ENCODE peak calls at places on chromosomes 13 and 19, in nine cellular contexts. One of them, this sample, is unnamed. For H3K4me1, the result is how much of the 10 kb centered on the place peaks cover.

GRCh38 chr13:70809588-70809987 is 701.3 kb upstream of the KLHL1 start:
- DNase-seq in naive thymus-derived CD4-positive, alpha-beta T cell: no peak
- DNase-seq in heart left ventricle: no peak
- DNase-seq in neural progenitor cell: no peak
- DNase-seq in A549: no peak
- DNase-seq in PC-3: no peak
- DNase-seq in cardiac muscle cell: no peak
- DNase-seq in GM23338: peak
- DNase-seq in lower lobe of right lung: no peak
- DNase-seq in this sample: no peak

GRCh38 chr13:45705145-45705695 is 3.1 kb downstream of the CBY2 start:
- DNase-seq in naive thymus-derived CD4-positive, alpha-beta T cell: no peak
- DNase-seq in heart left ventricle: no peak
- DNase-seq in neural progenitor cell: peak
- DNase-seq in A549: no peak
- DNase-seq in PC-3: no peak
- DNase-seq in cardiac muscle cell: no peak
- DNase-seq in GM23338: no peak
- DNase-seq in lower lobe of right lung: no peak
- DNase-seq in this sample: no peak

GRCh38 chr13:105232403-105232802 is 1303.1 kb downstream of the EFNB2 start:
- DNase-seq in naive thymus-derived CD4-positive, alpha-beta T cell: no peak
- DNase-seq in heart left ventricle: no peak
- DNase-seq in neural progenitor cell: no peak
- DNase-seq in A549: no peak
- DNase-seq in PC-3: no peak
- DNase-seq in cardiac muscle cell: no peak
- DNase-seq in GM23338: no peak
- DNase-seq in lower lobe of right lung: no peak
- DNase-seq in this sample: no peak

GRCh38 chr19:38162094-38162493 is 61.9 kb downstream of the DPF1 start:
- DNase-seq in naive thymus-derived CD4-positive, alpha-beta T cell: no peak
- DNase-seq in heart left ventricle: no peak
- DNase-seq in neural progenitor cell: no peak
- DNase-seq in A549: no peak
- DNase-seq in PC-3: no peak
- DNase-seq in cardiac muscle cell: no peak
- DNase-seq in GM23338: no peak
- DNase-seq in lower lobe of right lung: no peak
- DNase-seq in this sample: no peak

GRCh38 chr13:30395192-30396158 is 26.8 kb upstream of the UBE2L5 start:
- DNase-seq in naive thymus-derived CD4-positive, alpha-beta T cell: peak
- DNase-seq in heart left ventricle: peak
- DNase-seq in neural progenitor cell: peak
- DNase-seq in A549: peak
- DNase-seq in PC-3: peak
- DNase-seq in cardiac muscle cell: peak
- DNase-seq in GM23338: peak
- DNase-seq in lower lobe of right lung: peak
- DNase-seq in this sample: peak

GRCh38 chr19:43759515-43759914 is 4.8 kb upstream of the SMG9 start:
- DNase-seq in naive thymus-derived CD4-positive, alpha-beta T cell: no peak
- DNase-seq in heart left ventricle: no peak
- DNase-seq in neural progenitor cell: no peak
- DNase-seq in A549: peak
- DNase-seq in PC-3: peak
- DNase-seq in cardiac muscle cell: no peak
- DNase-seq in GM23338: peak
- DNase-seq in lower lobe of right lung: no peak
- DNase-seq in this sample: no peak

GRCh38 chr19:19748249-19748938 is 15.5 kb upstream of the ZNF14 start:
- DNase-seq in naive thymus-derived CD4-positive, alpha-beta T cell: no peak
- DNase-seq in heart left ventricle: no peak
- DNase-seq in neural progenitor cell: no peak
- DNase-seq in A549: no peak
- DNase-seq in PC-3: no peak
- DNase-seq in cardiac muscle cell: no peak
- DNase-seq in GM23338: no peak
- DNase-seq in lower lobe of right lung: no peak
- DNase-seq in this sample: no peak

GRCh38 chr19:51063664-51064063 is 1.2 kb downstream of the KLK13 start:
- DNase-seq in naive thymus-derived CD4-positive, alpha-beta T cell: no peak
- DNase-seq in heart left ventricle: no peak
- DNase-seq in neural progenitor cell: no peak
- DNase-seq in A549: no peak
- DNase-seq in PC-3: no peak
- DNase-seq in cardiac muscle cell: no peak
- DNase-seq in GM23338: no peak
- DNase-seq in lower lobe of right lung: no peak
- DNase-seq in this sample: no peak

GRCh38 chr19:17836530-17836929 is 11.3 kb downstream of the JAK3 start:
- DNase-seq in naive thymus-derived CD4-positive, alpha-beta T cell: no peak
- DNase-seq in heart left ventricle: no peak
- DNase-seq in neural progenitor cell: no peak
- DNase-seq in A549: no peak
- DNase-seq in PC-3: no peak
- DNase-seq in cardiac muscle cell: no peak
- DNase-seq in GM23338: no peak
- DNase-seq in lower lobe of right lung: no peak
- DNase-seq in this sample: no peak

GRCh38 chr13:112161441-112162301 is 94.7 kb downstream of the SOX1 start:
- DNase-seq in naive thymus-derived CD4-positive, alpha-beta T cell: no peak
- DNase-seq in heart left ventricle: no peak
- DNase-seq in neural progenitor cell: peak
- DNase-seq in A549: no peak
- DNase-seq in PC-3: no peak
- DNase-seq in cardiac muscle cell: no peak
- DNase-seq in GM23338: peak
- DNase-seq in lower lobe of right lung: no peak
- DNase-seq in this sample: no peak

GRCh38 chr13:85985791-85986190 is 186.6 kb upstream of the SLITRK6 start:
- DNase-seq in naive thymus-derived CD4-positive, alpha-beta T cell: no peak
- DNase-seq in heart left ventricle: no peak
- DNase-seq in neural progenitor cell: no peak
- DNase-seq in A549: no peak
- DNase-seq in PC-3: peak
- DNase-seq in cardiac muscle cell: no peak
- DNase-seq in GM23338: no peak
- DNase-seq in lower lobe of right lung: no peak
- DNase-seq in this sample: no peak

GRCh38 chr13:110813646-110814624 is 100.4 kb downstream of the ING1 start:
- DNase-seq in naive thymus-derived CD4-positive, alpha-beta T cell: no peak
- DNase-seq in heart left ventricle: no peak
- DNase-seq in neural progenitor cell: no peak
- DNase-seq in A549: peak
- DNase-seq in PC-3: no peak
- DNase-seq in cardiac muscle cell: no peak
- DNase-seq in GM23338: no peak
- DNase-seq in lower lobe of right lung: no peak
- DNase-seq in this sample: no peak

GRCh38 chr19:5857203-5858081 is 6.2 kb upstream of the FUT3 start:
- DNase-seq in naive thymus-derived CD4-positive, alpha-beta T cell: no peak
- DNase-seq in heart left ventricle: no peak
- DNase-seq in neural progenitor cell: no peak
- DNase-seq in A549: no peak
- DNase-seq in PC-3: no peak
- DNase-seq in cardiac muscle cell: no peak
- DNase-seq in GM23338: no peak
- DNase-seq in lower lobe of right lung: no peak
- DNase-seq in this sample: no peak

GRCh38 chr13:68588623-68589022 is 1358.5 kb upstream of the PCDH9 start:
- DNase-seq in naive thymus-derived CD4-positive, alpha-beta T cell: no peak
- DNase-seq in heart left ventricle: no peak
- DNase-seq in neural progenitor cell: no peak
- DNase-seq in A549: no peak
- DNase-seq in PC-3: no peak
- DNase-seq in cardiac muscle cell: no peak
- DNase-seq in GM23338: no peak
- DNase-seq in lower lobe of right lung: no peak
- DNase-seq in this sample: no peak

GRCh38 chr19:10346509-10346908 is 7.1 kb upstream of the ICAM3 start:
- DNase-seq in naive thymus-derived CD4-positive, alpha-beta T cell: no peak
- DNase-seq in heart left ventricle: no peak
- DNase-seq in neural progenitor cell: no peak
- DNase-seq in A549: no peak
- DNase-seq in PC-3: no peak
- DNase-seq in cardiac muscle cell: no peak
- DNase-seq in GM23338: no peak
- DNase-seq in lower lobe of right lung: peak
- DNase-seq in this sample: no peak

GRCh38 chr19:13817018-13817614 is 21.9 kb downstream of the ZSWIM4 start:
- DNase-seq in naive thymus-derived CD4-positive, alpha-beta T cell: no peak
- DNase-seq in heart left ventricle: no peak
- DNase-seq in neural progenitor cell: peak
- DNase-seq in A549: peak
- DNase-seq in PC-3: no peak
- DNase-seq in cardiac muscle cell: peak
- DNase-seq in GM23338: peak
- DNase-seq in lower lobe of right lung: peak
- DNase-seq in this sample: no peak

GRCh38 chr13:51921790-51922740 is 60.3 kb downstream of the CCDC70 start:
- DNase-seq in naive thymus-derived CD4-positive, alpha-beta T cell: no peak
- DNase-seq in heart left ventricle: no peak
- DNase-seq in neural progenitor cell: no peak
- DNase-seq in A549: peak
- DNase-seq in PC-3: no peak
- DNase-seq in cardiac muscle cell: no peak
- DNase-seq in GM23338: no peak
- DNase-seq in lower lobe of right lung: no peak
- DNase-seq in this sample: no peak

GRCh38 chr13:22980936-22981335 is 199.8 kb upstream of the SGCG start:
- DNase-seq in naive thymus-derived CD4-positive, alpha-beta T cell: no peak
- DNase-seq in heart left ventricle: no peak
- DNase-seq in neural progenitor cell: no peak
- DNase-seq in A549: no peak
- DNase-seq in PC-3: no peak
- DNase-seq in cardiac muscle cell: no peak
- DNase-seq in GM23338: no peak
- DNase-seq in lower lobe of right lung: no peak
- DNase-seq in this sample: no peak

GRCh38 chr13:25898991-25899390 is 152.8 kb downstream of the SHISA2 start:
- DNase-seq in naive thymus-derived CD4-positive, alpha-beta T cell: no peak
- DNase-seq in heart left ventricle: no peak
- DNase-seq in neural progenitor cell: no peak
- DNase-seq in A549: no peak
- DNase-seq in PC-3: no peak
- DNase-seq in cardiac muscle cell: no peak
- DNase-seq in GM23338: no peak
- DNase-seq in lower lobe of right lung: no peak
- DNase-seq in this sample: no peak

GRCh38 chr13:21011378-21011777 is 50.0 kb downstream of the LATS2 start:
- DNase-seq in naive thymus-derived CD4-positive, alpha-beta T cell: no peak
- DNase-seq in heart left ventricle: no peak
- DNase-seq in neural progenitor cell: no peak
- DNase-seq in A549: no peak
- DNase-seq in PC-3: no peak
- DNase-seq in cardiac muscle cell: no peak
- DNase-seq in GM23338: no peak
- DNase-seq in lower lobe of right lung: no peak
- DNase-seq in this sample: no peak
- H3K4me1 ChIP-seq in naive thymus-derived CD4-positive, alpha-beta T cell: under half
- H3K4me1 ChIP-seq in heart left ventricle: under half
- H3K4me1 ChIP-seq in neural progenitor cell: under half
- H3K4me1 ChIP-seq in A549: half or more
- H3K4me1 ChIP-seq in PC-3: under half
- H3K4me1 ChIP-seq in cardiac muscle cell: under half
- H3K4me1 ChIP-seq in GM23338: under half
- H3K4me1 ChIP-seq in lower lobe of right lung: half or more
- H3K4me1 ChIP-seq in this sample: under half

DNA sequence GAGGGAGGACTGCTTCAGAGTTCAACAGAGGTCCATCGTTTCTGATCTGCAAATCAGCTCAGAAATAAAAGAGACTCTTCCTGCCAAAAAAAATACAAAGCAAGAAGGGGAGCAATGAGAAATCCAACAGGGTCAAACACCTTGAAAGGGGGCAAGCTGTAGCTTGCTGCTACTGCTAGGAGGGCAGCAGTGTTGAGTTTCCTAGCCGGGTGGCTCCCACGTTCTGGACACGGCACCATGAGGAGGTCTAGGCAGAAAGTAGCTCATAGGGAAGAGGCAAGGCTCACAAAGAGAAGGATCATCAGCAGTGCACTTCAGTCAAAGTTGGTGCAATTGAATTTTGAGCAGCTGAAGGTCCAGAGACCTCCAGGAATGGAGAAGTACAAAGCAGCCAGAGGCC is 75.3 kb downstream of the FOXO1 start:
- DNase-seq in naive thymus-derived CD4-positive, alpha-beta T cell: no peak
- DNase-seq in heart left ventricle: no peak
- DNase-seq in neural progenitor cell: no peak
- DNase-seq in A549: no peak
- DNase-seq in PC-3: no peak
- DNase-seq in cardiac muscle cell: no peak
- DNase-seq in GM23338: no peak
- DNase-seq in lower lobe of right lung: no peak
- DNase-seq in this sample: no peak
- H3K4me1 ChIP-seq in naive thymus-derived CD4-positive, alpha-beta T cell: half or more
- H3K4me1 ChIP-seq in heart left ventricle: under half
- H3K4me1 ChIP-seq in neural progenitor cell: under half
- H3K4me1 ChIP-seq in A549: under half
- H3K4me1 ChIP-seq in PC-3: under half
- H3K4me1 ChIP-seq in cardiac muscle cell: under half
- H3K4me1 ChIP-seq in GM23338: half or more
- H3K4me1 ChIP-seq in lower lobe of right lung: half or more
- H3K4me1 ChIP-seq in this sample: half or more

DNA sequence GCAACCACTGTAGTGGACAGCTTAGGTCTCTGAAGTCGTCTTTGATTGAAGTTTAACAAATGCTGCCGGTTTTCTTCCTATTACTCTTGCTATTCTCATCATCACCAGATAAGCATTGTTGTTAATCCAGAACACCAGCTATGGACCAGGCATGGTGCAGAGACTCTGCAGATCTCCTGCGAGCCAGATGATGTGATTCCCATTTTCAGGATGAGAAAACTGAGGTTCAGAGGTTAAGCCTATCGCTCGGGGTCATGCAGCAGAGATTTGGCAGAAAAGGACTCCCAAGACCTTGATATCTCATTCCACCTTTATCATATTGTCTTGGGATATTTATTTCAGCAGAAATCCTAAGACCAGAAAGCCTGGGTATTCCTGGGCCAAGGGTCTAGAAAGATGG is 16.5 kb upstream of the CABP5 start:
- DNase-seq in naive thymus-derived CD4-positive, alpha-beta T cell: no peak
- DNase-seq in heart left ventricle: no peak
- DNase-seq in neural progenitor cell: no peak
- DNase-seq in A549: no peak
- DNase-seq in PC-3: no peak
- DNase-seq in cardiac muscle cell: no peak
- DNase-seq in GM23338: no peak
- DNase-seq in lower lobe of right lung: no peak
- DNase-seq in this sample: no peak
- H3K4me1 ChIP-seq in naive thymus-derived CD4-positive, alpha-beta T cell: under half
- H3K4me1 ChIP-seq in heart left ventricle: under half
- H3K4me1 ChIP-seq in neural progenitor cell: under half
- H3K4me1 ChIP-seq in A549: under half
- H3K4me1 ChIP-seq in PC-3: under half
- H3K4me1 ChIP-seq in cardiac muscle cell: under half
- H3K4me1 ChIP-seq in GM23338: under half
- H3K4me1 ChIP-seq in lower lobe of right lung: under half
- H3K4me1 ChIP-seq in this sample: under half

DNA sequence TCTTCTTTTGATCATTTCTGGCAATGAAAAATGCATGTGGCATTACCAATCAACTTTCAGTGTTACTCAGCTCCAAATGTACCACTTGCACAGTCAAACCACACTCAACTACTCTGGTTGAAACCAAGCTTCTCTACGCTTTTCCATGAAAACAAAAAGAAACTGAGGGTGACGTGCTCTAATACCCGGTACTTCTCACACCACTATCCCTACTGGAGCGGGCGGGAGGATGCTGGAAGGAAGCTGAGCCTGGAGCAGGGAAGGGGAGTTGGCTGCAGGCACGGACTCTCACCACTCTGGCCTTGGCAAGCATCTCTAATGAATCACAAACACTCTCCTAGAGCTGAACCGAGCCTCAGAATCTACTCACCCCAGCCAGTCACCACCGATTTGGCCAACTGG is 48.2 kb downstream of the STK24 start:
- DNase-seq in naive thymus-derived CD4-positive, alpha-beta T cell: no peak
- DNase-seq in heart left ventricle: no peak
- DNase-seq in neural progenitor cell: no peak
- DNase-seq in A549: no peak
- DNase-seq in PC-3: no peak
- DNase-seq in cardiac muscle cell: no peak
- DNase-seq in GM23338: no peak
- DNase-seq in lower lobe of right lung: no peak
- DNase-seq in this sample: no peak
- H3K4me1 ChIP-seq in naive thymus-derived CD4-positive, alpha-beta T cell: half or more
- H3K4me1 ChIP-seq in heart left ventricle: under half
- H3K4me1 ChIP-seq in neural progenitor cell: under half
- H3K4me1 ChIP-seq in A549: under half
- H3K4me1 ChIP-seq in PC-3: under half
- H3K4me1 ChIP-seq in cardiac muscle cell: under half
- H3K4me1 ChIP-seq in GM23338: under half
- H3K4me1 ChIP-seq in lower lobe of right lung: under half
- H3K4me1 ChIP-seq in this sample: half or more